ENCODE peak calls at places on chromosome 22, in ten cellular contexts. X, A, R, Q, C, U, O, H, D and F are unnamed samples.
A peak's percentile ranks its signal among the peaks of the same experiment; 100 is the strongest.

GRCh38 chr22:19689408-19689807 is 24.9 kb upstream of the SEPTIN5 start:
- DNase-seq in A (no peak), H (peak; percentile 61), O (no peak), U (no peak), X (no peak), D (no peak), R (no peak), Q (no peak), C (no peak), F (no peak)

GRCh38 chr22:27445876-27446275 is 355.7 kb downstream of the MN1 start:
- DNase-seq in D (no peak), C (peak; percentile 58), R (no peak), A (no peak), Q (no peak), X (no peak), U (no peak), H (no peak), O (no peak), F (peak; percentile 70)

GRCh38 chr22:29727248-29727551 is 7.4 kb downstream of the CABP7 start:
- DNase-seq in A (peak; percentile 33), H (no peak), C (peak; percentile 49), D (no peak), X (peak; percentile 87), U (peak; percentile 21), Q (peak; percentile 35), O (peak; percentile 47), R (no peak), F (peak; percentile 47)

GRCh38 chr22:26527574-26528465 is 15.5 kb upstream of the TFIP11 start:
- DNase-seq in X (no peak), C (no peak), Q (no peak), D (no peak), H (no peak), R (peak; percentile 55), A (no peak), U (no peak), O (no peak), F (peak; percentile 56)

GRCh38 chr22:32644252-32645100 is 157.0 kb upstream of the TIMP3 start:
- DNase-seq in O (peak; percentile 40), A (no peak), D (peak; percentile 93), R (peak; percentile 85), C (peak; percentile 39), U (peak; percentile 50), Q (peak; percentile 67), H (peak; percentile 84), X (no peak), F (peak; percentile 77)

GRCh38 chr22:33969052-33969451 is 48.8 kb upstream of the LARGE1 start:
- DNase-seq in X (no peak), U (no peak), Q (no peak), R (no peak), D (no peak), O (no peak), C (no peak), H (no peak), A (no peak), F (no peak)

GRCh38 chr22:30038219-30038618 is 42.0 kb upstream of the HORMAD2 start:
- DNase-seq in D (peak; percentile 67), C (no peak), R (no peak), U (no peak), X (no peak), Q (no peak), H (no peak), A (peak; percentile 38), O (peak; percentile 64), F (peak; percentile 43)

GRCh38 chr22:37905534-37906363 is at the start of gene MICALL1:
- DNase-seq in U (peak; percentile 85), Q (peak; percentile 81), D (peak; percentile 58), O (peak; percentile 87), A (peak; percentile 64), R (peak; percentile 80), H (no peak), X (peak; percentile 87), C (peak; percentile 81), F (peak; percentile 81)

GRCh38 chr22:37259540-37260029 is 15.5 kb upstream of the RAC2 start:
- DNase-seq in X (peak; percentile 46), U (no peak), H (no peak), R (peak; percentile 56), O (no peak), A (peak; percentile 57), Q (no peak), C (no peak), D (no peak), F (no peak)

GRCh38 chr22:29944339-29944738 is 61.4 kb downstream of the MTMR3 start:
- DNase-seq in O (no peak), X (no peak), R (no peak), C (no peak), H (no peak), D (no peak), Q (no peak), U (no peak), A (no peak), F (no peak)

GRCh38 chr22:42791721-42792452 is 65.2 kb downstream of the ARFGAP3 start:
- DNase-seq in U (peak; percentile 25), O (no peak), D (no peak), A (no peak), Q (no peak), R (no peak), H (no peak), X (no peak), C (peak; percentile 50), F (peak; percentile 60)

GRCh38 chr22:42794551-42795510 is 62.2 kb downstream of the ARFGAP3 start:
- DNase-seq in C (no peak), X (no peak), A (no peak), D (no peak), O (peak; percentile 20), U (no peak), Q (peak; percentile 14), R (no peak), H (no peak), F (no peak)

GRCh38 chr22:42793848-42794405 is 63.1 kb downstream of the ARFGAP3 start:
- DNase-seq in U (no peak), X (no peak), D (no peak), O (no peak), Q (peak; percentile 17), C (peak; percentile 16), R (no peak), A (no peak), H (no peak), F (no peak)

GRCh38 chr22:42792453-42792908 is 64.6 kb downstream of the ARFGAP3 start:
- DNase-seq in C (no peak), Q (no peak), D (no peak), X (no peak), H (no peak), R (no peak), O (no peak), A (no peak), U (no peak), F (no peak)

GRCh38 chr22:42792909-42793847 is 63.9 kb downstream of the ARFGAP3 start:
- DNase-seq in O (peak; percentile 23), R (peak; percentile 86), D (no peak), X (no peak), Q (peak; percentile 16), A (no peak), H (no peak), U (no peak), C (no peak), F (peak; percentile 35)
- TF ChIP-seq POLR2A in O (no peak), R (no peak), D (no peak), X (no peak), Q (no peak), A (no peak), H (no peak), U (no peak), C (no peak), F (no peak)

GRCh38 chr22:50439314-50440250 is 35.3 kb downstream of the SBF1 start:
- DNase-seq in A (no peak), U (no peak), R (peak; percentile 54), H (no peak), X (no peak), C (no peak), Q (no peak), D (no peak), O (no peak), F (no peak)
- TF ChIP-seq POLR2A in A (no peak), U (no peak), R (no peak), H (no peak), X (no peak), C (no peak), Q (no peak), D (no peak), O (no peak), F (no peak)

GRCh38 chr22:41620646-41621098 is at the start of gene DESI1:
- DNase-seq in Q (no peak), A (peak; percentile 47), H (no peak), D (no peak), U (no peak), X (no peak), R (no peak), C (no peak), O (no peak), F (peak; percentile 37)
- TF ChIP-seq POLR2A in Q (no peak), A (peak; percentile 34), H (peak; percentile 37), D (no peak), U (peak; percentile 95), X (peak; percentile 87), R (peak; percentile 96), C (no peak), O (peak; percentile 35), F (no peak)

GRCh38 chr22:42891008-42891407 is 33.9 kb upstream of the ARFGAP3 start:
- DNase-seq in A (no peak), D (no peak), R (no peak), C (no peak), H (no peak), X (no peak), O (no peak), Q (no peak), U (no peak), F (no peak)

GRCh38 chr22:42892156-42892555 is 35.1 kb upstream of the ARFGAP3 start:
- DNase-seq in H (no peak), C (no peak), O (no peak), X (no peak), D (no peak), A (no peak), R (no peak), U (no peak), Q (no peak), F (no peak)

GRCh38 chr22:42893366-42894150 is 36.5 kb upstream of the ARFGAP3 start:
- DNase-seq in D (no peak), U (no peak), R (no peak), X (no peak), O (no peak), Q (no peak), A (no peak), H (no peak), C (no peak), F (no peak)

GRCh38 chr22:42891696-42892095 is 34.6 kb upstream of the ARFGAP3 start:
- DNase-seq in R (no peak), O (no peak), Q (no peak), C (no peak), A (no peak), D (no peak), H (no peak), U (no peak), X (no peak), F (no peak)

DNA sequence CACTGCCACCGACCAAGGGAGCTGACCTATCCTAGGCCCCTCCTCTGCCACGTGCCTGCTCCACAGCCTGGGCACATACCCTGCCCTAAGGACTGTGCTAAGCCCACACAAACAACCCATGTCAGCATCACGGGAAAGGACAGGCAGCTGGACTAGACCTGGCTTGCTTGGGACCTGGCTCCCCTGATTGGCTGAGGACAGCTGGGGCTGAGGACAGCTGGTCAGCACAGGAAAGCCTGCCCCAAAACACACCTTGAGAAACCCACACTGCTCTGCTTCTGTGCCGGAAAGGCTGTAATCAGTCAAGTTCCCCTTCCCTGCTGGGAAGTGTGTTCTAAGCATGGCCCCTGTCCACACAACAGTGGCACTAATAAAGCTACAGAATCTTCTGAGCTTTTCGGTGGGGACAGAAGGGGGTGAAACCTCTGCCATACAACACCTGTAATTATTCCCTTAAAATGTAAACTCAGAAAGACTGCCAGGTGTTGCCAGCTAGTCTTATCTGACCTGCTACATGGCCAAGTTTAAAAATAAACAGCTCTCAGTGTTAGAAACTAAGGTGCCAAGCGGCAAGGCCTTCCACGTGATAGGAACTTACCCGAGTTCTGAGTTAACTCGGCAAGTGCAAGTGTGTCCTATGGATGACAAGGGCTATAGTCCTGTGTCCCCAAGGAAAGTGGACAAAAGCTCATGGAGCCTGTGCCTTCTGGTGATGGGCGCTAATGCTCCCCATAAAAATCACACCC is 35.7 kb upstream of the ARFGAP3 start:
- DNase-seq in A (no peak), H (no peak), Q (peak; percentile 63), U (no peak), X (no peak), R (peak; percentile 78), D (no peak), C (no peak), O (peak; percentile 82), F (no peak)
- TF ChIP-seq POLR2A in A (no peak), H (no peak), Q (no peak), U (no peak), X (no peak), R (no peak), D (no peak), C (no peak), O (no peak), F (no peak)